ENCODE peak calls at places on chromosomes 12 and 14, in ten cellular contexts. K, R, F, C, N, Y, O, G, X and D are unnamed samples.

GRCh38 chr12:115149685-115150378 is 465.9 kb upstream of the TBX3 start:
- DNase-seq in O (no peak), N (no peak), K (peak; percentile 85), G (peak; percentile 93), R (peak; percentile 94), X (no peak), F (no peak), C (no peak), Y (peak; percentile 5), D (no peak)

GRCh38 chr14:39229222-39229543 is 4.5 kb upstream of the MIA2 start:
- DNase-seq in X (no peak), Y (no peak), F (peak; percentile 14), K (peak; percentile 35), G (peak; percentile 83), O (no peak), C (no peak), R (peak; percentile 11), N (peak; percentile 78), D (no peak)

GRCh38 chr14:22886500-22887259 is 3.7 kb downstream of the REM2 start:
- DNase-seq in C (peak; percentile 100), O (peak; percentile 75), Y (peak; percentile 90), G (peak; percentile 76), R (peak; percentile 61), K (peak; percentile 28), F (peak; percentile 32), N (peak; percentile 92), X (peak; percentile 93), D (peak; percentile 52)

GRCh38 chr14:33432407-33433023 is 493.8 kb downstream of the NPAS3 start:
- DNase-seq in K (peak; percentile 9), X (no peak), F (no peak), Y (peak; percentile 67), N (no peak), O (peak; percentile 21), C (peak; percentile 85), G (peak; percentile 70), R (peak; percentile 42), D (peak; percentile 19)

GRCh38 chr12:2264622-2265306 is 212.0 kb downstream of the CACNA1C start:
- DNase-seq in K (peak; percentile 94), X (no peak), C (no peak), N (no peak), O (no peak), R (peak; percentile 99), F (no peak), G (peak; percentile 97), Y (peak; percentile 9), D (no peak)

GRCh38 chr12:79680051-79680450 is 10.7 kb downstream of the PAWR start:
- DNase-seq in F (no peak), G (no peak), X (no peak), Y (no peak), O (no peak), R (no peak), K (no peak), C (no peak), N (no peak), D (no peak)

GRCh38 chr12:116882742-116883141 is 1.5 kb upstream of the HRK start:
- DNase-seq in X (no peak), R (peak; percentile 39), O (peak; percentile 44), C (no peak), F (no peak), G (peak; percentile 62), Y (peak; percentile 58), N (no peak), K (no peak), D (peak; percentile 14)

GRCh38 chr14:50823051-50823762 is 7.8 kb downstream of the NIN start:
- DNase-seq in O (no peak), X (no peak), C (no peak), R (peak; percentile 43), K (no peak), F (no peak), G (peak; percentile 79), Y (no peak), N (no peak), D (no peak)

GRCh38 chr12:132391326-132392041 is 62.1 kb upstream of the GALNT9 start:
- DNase-seq in R (no peak), G (no peak), O (no peak), F (no peak), Y (no peak), C (no peak), K (no peak), X (no peak), N (peak; percentile 50), D (no peak)